ENCODE peak calls at places on chromosome 11, in seven cellular contexts. E is HCT116, Q is H1, I is HepG2, K is SK-N-SH, U is GM12878, M is K562. P is an unnamed sample.

GRCh38 chr11:124747406-124748099 is 4.5 kb downstream of the VSIG2 start:
- DNase-seq in E (no peak), M (no peak), U (no peak), Q (no peak), I (no peak), K (no peak), P (no peak)

GRCh38 chr11:22920939-22921565 is 60.8 kb upstream of the CCDC179 start:
- DNase-seq in I (peak; percentile 37), K (peak; percentile 39), Q (peak; percentile 17), U (no peak), E (no peak), M (no peak), P (peak; percentile 79)

GRCh38 chr11:58301576-58301975 is 33.5 kb upstream of the OR10W1 start:
- DNase-seq in Q (no peak), I (no peak), M (no peak), E (no peak), K (no peak), U (no peak), P (no peak)

GRCh38 chr11:12144306-12145174 is 34.1 kb downstream of the MICAL2 start:
- DNase-seq in U (no peak), M (no peak), I (no peak), E (no peak), K (no peak), Q (no peak), P (peak; percentile 27)

GRCh38 chr11:85756401-85757200 is 54.3 kb downstream of the SYTL2 start:
- DNase-seq in E (no peak), Q (no peak), U (no peak), I (no peak), K (no peak), M (no peak), P (no peak)

GRCh38 chr11:84549221-84549620 is 1077.9 kb downstream of the DLG2 start:
- DNase-seq in U (no peak), M (no peak), I (no peak), K (no peak), Q (no peak), E (no peak), P (no peak)

GRCh38 chr11:101342307-101342706 is 212.7 kb upstream of the PGR start:
- DNase-seq in M (no peak), K (no peak), U (no peak), Q (no peak), E (no peak), I (no peak), P (peak; percentile 97)

GRCh38 chr11:65417702-65418430 is 4.7 kb upstream of the NEAT1 start:
- DNase-seq in U (no peak), K (peak; percentile 41), Q (no peak), E (no peak), I (no peak), M (no peak), P (no peak)

GRCh38 chr11:124717786-124718634 is 21.7 kb upstream of the NRGN start:
- DNase-seq in M (no peak), Q (no peak), U (no peak), K (peak; percentile 79), E (no peak), I (peak; percentile 6), P (peak; percentile 66)

GRCh38 chr11:86515297-86516094 is 140.8 kb downstream of the CCDC81 start:
- DNase-seq in I (no peak), K (peak; percentile 43), M (no peak), E (no peak), Q (no peak), U (no peak), P (no peak)

GRCh38 chr11:125515102-125515439 is 19.0 kb upstream of the FEZ1 start:
- DNase-seq in M (no peak), E (no peak), I (no peak), U (no peak), K (no peak), Q (no peak), P (no peak)

GRCh38 chr11:776459-777287 is 614 bp downstream of the GATD1 start:
- DNase-seq in Q (no peak), K (peak; percentile 98), M (peak; percentile 90), E (no peak), U (no peak), I (no peak), P (no peak)

GRCh38 chr11:126546191-126546590 is 190.7 kb downstream of the ST3GAL4 start:
- DNase-seq in E (no peak), U (no peak), K (no peak), Q (no peak), I (no peak), M (no peak), P (peak; percentile 39)
- TF ChIP-seq JUND in E (no peak), U (no peak), K (no peak), Q (no peak), I (no peak), M (no peak), P (no peak)

DNA sequence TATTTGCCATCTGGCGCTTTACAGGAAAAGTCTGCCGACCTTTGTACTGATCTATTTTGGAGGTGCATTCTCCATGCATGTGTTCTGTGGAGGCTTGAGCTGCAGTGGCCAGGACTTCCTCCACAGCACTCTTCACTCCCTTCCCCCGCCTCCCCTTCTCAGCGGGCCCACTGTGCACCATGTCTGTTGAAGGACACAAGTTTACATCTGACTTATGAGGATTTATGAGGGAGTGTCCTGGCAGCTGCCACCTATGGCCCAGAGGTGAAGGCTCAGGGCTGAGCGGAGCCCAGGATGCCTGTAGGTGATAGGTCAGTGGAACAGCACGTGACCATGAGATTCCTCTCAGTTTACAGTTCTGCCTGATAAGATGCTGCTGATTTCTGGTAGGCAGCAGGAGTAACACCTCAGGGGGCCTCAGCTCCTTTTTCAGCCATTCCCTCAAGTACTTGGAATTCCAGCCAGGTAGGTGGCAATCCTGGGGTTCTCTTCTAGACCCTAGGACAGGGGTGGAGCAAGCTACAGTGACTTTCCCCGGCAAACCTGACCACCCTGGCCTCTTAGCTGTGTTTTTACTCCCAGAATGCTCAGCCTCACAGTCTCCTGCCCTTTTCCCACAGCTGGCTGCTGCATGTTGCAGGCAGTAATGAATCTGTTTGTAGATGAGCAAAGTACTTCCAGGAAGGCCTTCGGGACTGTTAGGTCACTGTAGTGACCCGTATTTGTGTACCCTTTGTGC is 59.9 kb downstream of the PPFIBP2 start:
- DNase-seq in Q (no peak), M (peak; percentile 36), K (no peak), E (no peak), I (peak; percentile 92), U (no peak), P (no peak)
- TF ChIP-seq JUND in Q (no peak), M (no peak), K (no peak), E (no peak), I (peak; percentile 11), U (no peak), P (no peak)

GRCh38 chr11:67006029-67006884 is 16.7 kb upstream of the SYT12 start:
- DNase-seq in U (no peak), K (peak; percentile 61), I (peak; percentile 52), Q (no peak), E (peak; percentile 62), M (peak; percentile 97), P (peak; percentile 72)
- TF ChIP-seq JUND in U (no peak), K (no peak), I (no peak), Q (no peak), E (no peak), M (no peak), P (no peak)

GRCh38 chr11:93772123-93772522 is 12.0 kb upstream of the MED17 start:
- DNase-seq in M (no peak), Q (no peak), K (no peak), I (no peak), E (no peak), U (no peak), P (no peak)

GRCh38 chr11:93770160-93770559 is 13.9 kb upstream of the MED17 start:
- DNase-seq in I (peak; percentile 61), Q (no peak), U (no peak), K (no peak), E (no peak), M (no peak), P (no peak)

GRCh38 chr11:93766504-93766903 is 17.6 kb upstream of the MED17 start:
- DNase-seq in U (no peak), E (no peak), Q (no peak), M (no peak), I (no peak), K (no peak), P (no peak)

GRCh38 chr11:93765551-93765950 is 18.5 kb upstream of the MED17 start:
- DNase-seq in U (no peak), M (no peak), Q (no peak), E (no peak), K (no peak), I (no peak), P (no peak)

GRCh38 chr11:93767018-93767417 is 17.1 kb upstream of the MED17 start:
- DNase-seq in I (no peak), U (no peak), E (no peak), M (no peak), K (no peak), Q (no peak), P (no peak)
- TF ChIP-seq JUND in I (no peak), U (no peak), E (no peak), M (no peak), K (no peak), Q (no peak), P (no peak)

DNA sequence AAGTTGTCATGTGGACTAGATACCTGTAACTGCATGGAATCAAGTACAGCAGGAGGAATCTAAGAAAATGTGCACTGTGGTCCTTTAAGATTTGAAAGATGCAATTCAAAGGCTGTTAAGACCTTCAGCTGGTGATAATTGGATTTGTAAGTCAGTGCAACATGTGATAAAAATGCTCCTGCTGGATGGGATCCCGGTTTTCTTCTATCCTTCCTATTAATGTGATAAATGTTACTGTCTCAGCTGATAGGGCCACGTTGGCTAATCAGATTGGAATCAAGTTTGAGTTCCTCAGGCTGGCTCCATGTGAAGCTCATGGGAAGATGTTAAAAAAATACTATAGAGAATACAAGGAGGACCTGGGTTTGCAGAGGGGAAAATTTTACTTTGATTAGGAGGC is 652.3 kb downstream of the NTM start:
- DNase-seq in E (no peak), Q (no peak), I (no peak), K (no peak), U (no peak), M (no peak), P (no peak)
- TF ChIP-seq JUND in E (no peak), Q (no peak), I (no peak), K (peak; percentile 73), U (no peak), M (no peak), P (no peak)

P was measured in T47D.